ENCODE peak calls at places on chromosome 11, in four cellular contexts. One of them, this sample, is unnamed. For H3K4me1, the result is how much of the 10 kb centered on the place peaks cover.

GRCh38 chr11:92380882-92381281 is 156.3 kb downstream of the FAT3 start:
- DNase-seq in transverse colon: no peak
- DNase-seq in PC-9: no peak
- DNase-seq in stomach: no peak
- DNase-seq in this sample: peak

GRCh38 chr11:63663809-63664208 is 7.4 kb downstream of the ATL3 start:
- DNase-seq in transverse colon: no peak
- DNase-seq in PC-9: peak
- DNase-seq in stomach: no peak
- DNase-seq in this sample: peak

GRCh38 chr11:15585587-15586331 is 471.0 kb downstream of the INSC start:
- DNase-seq in transverse colon: no peak
- DNase-seq in PC-9: no peak
- DNase-seq in stomach: no peak
- DNase-seq in this sample: no peak

GRCh38 chr11:86396403-86396802 is 21.7 kb downstream of the CCDC81 start:
- DNase-seq in transverse colon: no peak
- DNase-seq in PC-9: no peak
- DNase-seq in stomach: no peak
- DNase-seq in this sample: peak

GRCh38 chr11:43582024-43582836 is 98.3 kb upstream of the HSD17B12 start:
- DNase-seq in transverse colon: no peak
- DNase-seq in PC-9: no peak
- DNase-seq in stomach: no peak
- DNase-seq in this sample: no peak

GRCh38 chr11:26229270-26229669 is 102.7 kb upstream of the ANO3 start:
- DNase-seq in transverse colon: no peak
- DNase-seq in PC-9: no peak
- DNase-seq in stomach: no peak
- DNase-seq in this sample: peak

GRCh38 chr11:15053201-15053685 is 20.1 kb upstream of the CALCB start:
- DNase-seq in transverse colon: no peak
- DNase-seq in PC-9: no peak
- DNase-seq in stomach: no peak
- DNase-seq in this sample: peak

GRCh38 chr11:68275721-68276488 is 4.1 kb upstream of the C11orf24 start:
- DNase-seq in transverse colon: no peak
- DNase-seq in PC-9: no peak
- DNase-seq in stomach: no peak
- DNase-seq in this sample: peak

GRCh38 chr11:110472858-110473257 is 43.1 kb downstream of the FDX1 start:
- DNase-seq in transverse colon: no peak
- DNase-seq in PC-9: no peak
- DNase-seq in stomach: no peak
- DNase-seq in this sample: peak

GRCh38 chr11:110469101-110469500 is 39.4 kb downstream of the FDX1 start:
- DNase-seq in transverse colon: no peak
- DNase-seq in PC-9: no peak
- DNase-seq in stomach: no peak
- DNase-seq in this sample: no peak

GRCh38 chr11:110471315-110471714 is 41.6 kb downstream of the FDX1 start:
- DNase-seq in transverse colon: no peak
- DNase-seq in PC-9: no peak
- DNase-seq in stomach: no peak
- DNase-seq in this sample: no peak

GRCh38 chr11:110468095-110468494 is 38.3 kb downstream of the FDX1 start:
- DNase-seq in transverse colon: no peak
- DNase-seq in PC-9: no peak
- DNase-seq in stomach: no peak
- DNase-seq in this sample: no peak

GRCh38 chr11:110470716-110471115 is 41.0 kb downstream of the FDX1 start:
- DNase-seq in transverse colon: no peak
- DNase-seq in PC-9: no peak
- DNase-seq in stomach: no peak
- DNase-seq in this sample: no peak
- H3K4me1 ChIP-seq in transverse colon: under half
- H3K4me1 ChIP-seq in PC-9: under half
- H3K4me1 ChIP-seq in stomach: under half
- H3K4me1 ChIP-seq in this sample: under half

DNA sequence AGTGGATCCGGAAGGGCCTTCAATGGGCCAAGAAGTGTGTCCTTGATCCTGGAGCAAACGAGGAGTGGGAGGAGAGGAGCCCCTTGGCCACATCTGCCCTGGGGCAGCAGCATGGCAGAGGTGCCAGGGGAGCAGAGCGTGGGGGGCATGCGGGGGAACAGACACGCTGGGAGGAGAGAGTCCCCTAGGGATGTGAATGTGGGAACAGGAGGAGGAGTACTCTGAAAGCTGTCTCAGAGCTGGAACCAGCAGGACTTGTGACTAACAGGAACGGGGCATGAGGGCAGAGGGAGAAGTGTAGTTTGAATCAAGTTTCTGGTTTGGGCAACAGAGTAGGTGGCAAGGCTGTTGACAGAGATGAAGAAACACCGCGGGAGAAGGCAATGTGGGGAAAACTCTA is 54.5 kb upstream of the SLC35C1 start:
- DNase-seq in transverse colon: no peak
- DNase-seq in PC-9: no peak
- DNase-seq in stomach: no peak
- DNase-seq in this sample: no peak
- TF ChIP-seq CTCF in transverse colon: no peak
- TF ChIP-seq CTCF in PC-9: no peak
- TF ChIP-seq CTCF in stomach: no peak
- TF ChIP-seq CTCF in this sample: no peak

GRCh38 chr11:12085371-12086251 is 24.8 kb upstream of the MICAL2 start:
- DNase-seq in transverse colon: no peak
- DNase-seq in PC-9: peak
- DNase-seq in stomach: no peak
- DNase-seq in this sample: no peak

GRCh38 chr11:12086271-12087074 is 23.9 kb upstream of the MICAL2 start:
- DNase-seq in transverse colon: peak
- DNase-seq in PC-9: peak
- DNase-seq in stomach: peak
- DNase-seq in this sample: peak

GRCh38 chr11:12083380-12083779 is 27.0 kb upstream of the MICAL2 start:
- DNase-seq in transverse colon: no peak
- DNase-seq in PC-9: no peak
- DNase-seq in stomach: no peak
- DNase-seq in this sample: no peak

GRCh38 chr11:12087075-12087775 is 23.2 kb upstream of the MICAL2 start:
- DNase-seq in transverse colon: peak
- DNase-seq in PC-9: peak
- DNase-seq in stomach: no peak
- DNase-seq in this sample: peak

GRCh38 chr11:12084191-12084717 is 26.1 kb upstream of the MICAL2 start:
- DNase-seq in transverse colon: no peak
- DNase-seq in PC-9: no peak
- DNase-seq in stomach: no peak
- DNase-seq in this sample: peak
- H3K4me1 ChIP-seq in transverse colon: under half
- H3K4me1 ChIP-seq in PC-9: half or more
- H3K4me1 ChIP-seq in stomach: under half
- H3K4me1 ChIP-seq in this sample: under half

GRCh38 chr11:130068986-130069683 is 559 bp upstream of the APLP2 start:
- DNase-seq in transverse colon: peak
- DNase-seq in PC-9: peak
- DNase-seq in stomach: peak
- DNase-seq in this sample: peak
- TF ChIP-seq CTCF in transverse colon: no peak
- TF ChIP-seq CTCF in PC-9: no peak
- TF ChIP-seq CTCF in stomach: peak
- TF ChIP-seq CTCF in this sample: peak

GRCh38 chr11:65429069-65429681 is 6.6 kb downstream of the NEAT1 start:
- DNase-seq in transverse colon: peak
- DNase-seq in PC-9: no peak
- DNase-seq in stomach: peak
- DNase-seq in this sample: peak

GRCh38 chr11:65426839-65427690 is 4.5 kb downstream of the NEAT1 start:
- DNase-seq in transverse colon: peak
- DNase-seq in PC-9: peak
- DNase-seq in stomach: peak
- DNase-seq in this sample: peak

GRCh38 chr11:65429724-65430405 is 7.3 kb downstream of the NEAT1 start:
- DNase-seq in transverse colon: peak
- DNase-seq in PC-9: no peak
- DNase-seq in stomach: peak
- DNase-seq in this sample: no peak

GRCh38 chr11:65427691-65428577 is 5.3 kb downstream of the NEAT1 start:
- DNase-seq in transverse colon: peak
- DNase-seq in PC-9: peak
- DNase-seq in stomach: peak
- DNase-seq in this sample: peak

DNA sequence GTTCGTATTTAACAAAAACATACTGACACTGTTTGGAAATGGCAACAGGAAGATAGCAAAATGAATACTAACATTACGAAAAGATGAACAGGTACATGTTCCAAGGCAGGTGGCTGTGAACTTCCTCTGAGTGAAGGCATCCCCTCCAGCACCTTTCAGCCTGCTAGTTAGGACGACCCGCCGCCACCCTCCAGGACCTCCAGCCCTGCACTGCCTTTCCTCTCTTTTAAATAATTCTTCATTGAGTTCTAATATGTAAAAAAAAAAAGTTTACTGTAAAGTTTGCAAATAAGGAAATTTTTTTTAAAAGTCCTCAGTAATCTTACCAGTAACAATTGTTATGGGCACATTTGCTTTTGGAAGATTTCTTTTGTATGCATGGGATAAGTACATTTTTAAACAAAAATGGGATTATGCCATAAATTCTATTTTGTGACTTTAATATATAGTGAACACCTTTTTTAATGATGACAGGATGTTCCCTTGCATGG is 6.0 kb downstream of the NEAT1 start:
- DNase-seq in transverse colon: peak
- DNase-seq in PC-9: no peak
- DNase-seq in stomach: peak
- DNase-seq in this sample: no peak
- H3K4me1 ChIP-seq in transverse colon: under half
- H3K4me1 ChIP-seq in PC-9: half or more
- H3K4me1 ChIP-seq in stomach: under half
- H3K4me1 ChIP-seq in this sample: under half

DNA sequence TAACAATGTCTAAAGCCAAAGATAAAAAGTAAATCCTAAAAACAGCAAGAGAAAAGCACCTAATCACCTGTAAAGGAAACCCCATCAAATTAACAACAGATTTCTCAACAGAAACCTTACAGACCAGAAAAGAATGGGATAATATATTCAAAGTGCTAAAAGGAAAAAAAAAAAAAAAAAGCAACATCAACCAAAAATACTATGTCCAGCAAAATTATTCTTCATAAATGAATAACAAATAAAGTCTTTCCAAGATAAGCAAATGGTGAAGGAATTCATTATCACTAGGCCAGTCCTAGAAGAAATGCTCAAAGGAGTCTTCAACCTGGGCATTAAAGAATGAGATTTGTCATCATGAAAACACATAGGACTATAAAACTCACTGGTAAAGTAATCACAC is 192.0 kb upstream of the UBASH3B start:
- DNase-seq in transverse colon: no peak
- DNase-seq in PC-9: no peak
- DNase-seq in stomach: no peak
- DNase-seq in this sample: no peak
- TF ChIP-seq CTCF in transverse colon: no peak
- TF ChIP-seq CTCF in PC-9: no peak
- TF ChIP-seq CTCF in stomach: no peak
- TF ChIP-seq CTCF in this sample: no peak